ENCODE peak calls at places on chromosomes 12 and 14, in six cellular contexts. V is colonic mucosa, D is fibroblast of lung, R is HCT116, L is endothelial cell of umbilical vein, M is SK-N-SH. I is an unnamed sample.

GRCh38 chr14:75453817-75454434 is 26.1 kb downstream of the JDP2 start:
- DNase-seq in V (no peak), L (no peak), M (no peak), R (no peak), D (no peak), I (no peak)

GRCh38 chr14:104942586-104942985 is 17.9 kb downstream of the PLD4 start:
- DNase-seq in L (no peak), V (no peak), D (no peak), M (no peak), R (no peak), I (peak)

GRCh38 chr12:127926004-127926403 is 341.0 kb upstream of the TMEM132C start:
- DNase-seq in R (no peak), D (peak), L (no peak), V (no peak), M (peak), I (no peak)

GRCh38 chr12:56158926-56159461 is 835 bp downstream of the MYL6 start:
- DNase-seq in R (no peak), D (peak), M (peak), V (peak), L (peak), I (peak)

GRCh38 chr12:12954361-12954760 is 2.4 kb upstream of the GPRC5D start:
- DNase-seq in V (no peak), M (no peak), R (no peak), D (peak), L (peak), I (no peak)

GRCh38 chr12:88266851-88267360 is 124.8 kb downstream of the TMTC3 start:
- DNase-seq in V (no peak), R (no peak), M (no peak), L (no peak), D (no peak), I (no peak)

GRCh38 chr12:66130267-66131066 is at the start of gene LLPH:
- DNase-seq in D (peak), M (peak), R (peak), V (peak), L (peak), I (peak)

GRCh38 chr12:46292754-46293402 is 24.0 kb upstream of the SLC38A1 start:
- DNase-seq in R (no peak), D (no peak), M (no peak), L (no peak), V (no peak), I (no peak)

GRCh38 chr14:76774471-76775158 is 13.3 kb downstream of the VASH1 start:
- DNase-seq in R (no peak), L (no peak), V (no peak), M (no peak), D (no peak), I (no peak)

DNA sequence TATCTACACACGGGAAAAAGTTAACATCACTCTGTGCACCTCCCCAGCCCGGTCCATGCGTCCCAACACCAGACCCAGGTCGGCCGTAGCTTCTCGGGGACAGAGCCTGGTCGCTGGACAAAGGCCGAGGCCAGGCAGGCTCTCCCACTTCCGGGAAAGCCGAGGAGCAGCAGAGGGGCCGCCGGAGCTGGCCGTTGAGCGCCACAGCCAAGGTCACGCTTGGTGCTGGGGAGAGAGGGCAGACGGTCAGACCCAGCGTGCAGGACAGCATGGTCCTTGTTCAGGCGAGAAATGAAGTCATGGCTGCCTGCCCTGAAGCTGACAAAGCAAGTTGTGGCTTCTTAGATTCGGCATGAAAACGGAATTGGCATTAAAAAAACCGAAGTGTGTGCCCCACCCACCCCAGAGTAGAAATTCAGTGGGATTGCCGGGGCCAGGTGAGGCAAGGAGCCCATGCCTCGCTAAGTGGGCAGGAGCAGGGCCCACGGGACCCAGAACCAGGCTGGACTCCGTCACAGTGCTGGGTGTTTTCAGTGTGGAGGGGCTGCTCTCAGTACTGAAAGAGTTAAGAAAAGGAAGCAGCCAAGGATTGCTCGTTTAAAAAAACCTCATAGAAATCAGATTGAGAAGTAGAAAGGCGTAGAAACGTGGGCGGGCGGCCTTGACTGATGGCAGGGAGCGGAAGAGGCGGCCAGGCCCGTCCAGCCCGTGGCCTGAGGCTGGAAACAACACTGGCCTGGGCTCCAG is 4.3 kb downstream of the ARL6IP4 start:
- DNase-seq in D (peak), R (no peak), M (no peak), V (no peak), L (no peak), I (peak)
- H3K9ac ChIP-seq in D (no peak), R (no peak), M (no peak), V (no peak), L (no peak), I (peak)

DNA sequence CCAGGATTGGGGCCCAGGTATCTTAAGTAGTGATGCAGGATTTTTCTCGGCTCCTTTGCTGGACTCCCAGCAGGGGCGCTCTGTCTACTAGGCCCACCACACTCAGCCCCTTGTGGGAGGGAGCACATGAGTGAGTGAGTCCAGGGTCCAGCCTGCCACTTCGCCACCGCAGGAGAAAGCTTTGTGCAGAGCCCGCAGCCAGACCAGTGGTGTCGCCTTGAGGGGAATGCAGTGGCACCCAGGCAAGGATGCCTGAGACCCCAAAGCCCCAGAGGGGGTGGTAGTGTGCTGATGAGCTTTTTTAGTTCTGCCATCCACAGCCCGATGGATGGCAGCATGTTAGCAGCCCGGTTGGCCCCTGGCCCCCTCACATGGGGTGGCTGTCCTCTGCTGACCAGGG is 5.4 kb upstream of the MRPS35 start:
- DNase-seq in L (no peak), D (no peak), R (no peak), M (no peak), V (no peak), I (no peak)
- H3K4me3 ChIP-seq in L (no peak), D (no peak), R (no peak), M (no peak), V (no peak), I (no peak)

GRCh38 chr14:73644531-73645247 is at the start of gene DNAL1:
- DNase-seq in L (peak), V (peak), M (peak), R (peak), D (peak), I (peak)
- TF ChIP-seq CTCF in L (no peak), V (no peak), M (no peak), R (no peak), D (no peak), I (no peak)

GRCh38 chr14:51783765-51784164 is 76.6 kb upstream of the GNG2 start:
- DNase-seq in D (peak), V (no peak), R (no peak), L (no peak), M (no peak), I (no peak)
- H3K9ac ChIP-seq in D (no peak), V (no peak), R (no peak), L (no peak), M (no peak), I (no peak)

GRCh38 chr14:34711169-34711568 is 3.2 kb downstream of the CFL2 start:
- DNase-seq in L (peak), V (no peak), M (peak), D (peak), R (no peak), I (no peak)
- H3K4me3 ChIP-seq in L (no peak), V (no peak), M (peak), D (no peak), R (no peak), I (no peak)

DNA sequence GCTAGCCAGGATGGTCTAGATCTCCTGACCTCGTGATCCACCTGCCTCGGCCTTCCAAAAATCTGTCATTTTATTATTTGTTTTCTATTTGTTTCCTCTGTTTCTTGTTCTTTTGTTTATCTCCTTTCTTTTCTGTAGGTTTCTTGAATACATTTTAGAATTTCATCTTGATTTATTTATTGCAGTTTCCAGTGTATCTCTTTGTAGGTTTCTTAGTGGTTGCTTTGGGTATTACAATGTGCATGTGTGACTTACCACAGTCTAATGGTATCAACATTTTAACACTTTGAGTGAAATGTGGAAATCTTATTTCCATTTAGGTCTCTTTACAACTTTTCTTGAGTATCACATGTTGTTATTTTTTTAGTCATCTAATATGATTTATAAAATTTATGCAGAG is 29.9 kb upstream of the MUCL1 start:
- DNase-seq in L (no peak), V (no peak), D (no peak), M (no peak), R (peak), I (no peak)
- TF ChIP-seq CTCF in L (no peak), V (no peak), D (no peak), M (peak), R (peak), I (no peak)

GRCh38 chr12:50672158-50672557 is 91.7 kb upstream of the ATF1 start:
- DNase-seq in R (no peak), L (no peak), D (no peak), V (no peak), M (no peak), I (no peak)

GRCh38 chr12:50677858-50678257 is 86.0 kb upstream of the ATF1 start:
- DNase-seq in V (no peak), M (no peak), L (no peak), D (peak), R (no peak), I (no peak)

GRCh38 chr12:50678650-50679049 is 85.3 kb upstream of the ATF1 start:
- DNase-seq in V (no peak), L (no peak), M (no peak), R (no peak), D (no peak), I (no peak)

DNA sequence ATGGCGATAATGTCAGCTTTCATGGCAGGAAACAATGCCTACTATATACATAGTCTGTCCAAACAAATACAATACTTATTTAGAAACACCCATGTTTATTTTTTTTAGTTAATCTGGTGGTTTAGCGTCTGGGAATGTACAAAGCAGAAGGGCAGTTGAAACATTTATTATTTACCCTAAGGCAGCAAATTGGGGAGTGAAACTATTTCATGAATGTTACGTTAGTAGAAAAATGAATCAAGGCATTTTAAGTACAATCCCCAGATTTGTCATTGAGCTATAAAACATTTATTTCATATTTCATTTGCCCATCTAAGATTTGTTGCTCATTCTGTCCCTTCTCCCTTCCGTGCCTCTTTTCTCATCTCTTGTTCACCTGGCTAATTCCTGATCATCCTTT is 87.1 kb upstream of the ATF1 start:
- DNase-seq in V (no peak), R (no peak), L (no peak), D (no peak), M (no peak), I (no peak)
- H3K9ac ChIP-seq in V (no peak), R (no peak), L (no peak), D (no peak), M (no peak), I (no peak)

DNA sequence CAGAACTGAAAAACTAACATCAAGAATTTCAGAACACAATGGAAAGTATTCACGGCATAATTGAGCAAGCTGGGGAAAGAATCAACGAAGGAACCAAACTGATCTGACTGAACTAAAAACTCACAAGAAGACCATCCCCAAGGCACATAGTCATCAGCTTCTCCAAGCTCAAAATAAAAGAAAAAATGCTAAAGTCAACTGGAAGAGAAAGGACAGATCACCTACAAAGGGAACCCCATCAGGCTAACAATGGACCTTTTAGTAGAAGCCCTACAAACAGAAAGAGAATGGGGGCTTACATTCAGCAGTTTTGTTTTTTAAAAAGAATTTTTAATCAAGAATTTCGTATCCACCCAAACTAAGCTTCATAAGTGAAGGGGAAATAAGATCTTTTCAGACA is 11.7 kb downstream of the TAS2R50 start:
- DNase-seq in V (no peak), D (no peak), M (no peak), L (no peak), R (no peak), I (no peak)
- H3K4me3 ChIP-seq in V (no peak), D (no peak), M (no peak), L (no peak), R (no peak), I (no peak)

GRCh38 chr12:106790020-106790419 is 15.5 kb downstream of the RIC8B start:
- DNase-seq in D (no peak), M (no peak), V (no peak), R (no peak), L (no peak), I (no peak)
- TF ChIP-seq CTCF in D (no peak), M (no peak), V (no peak), R (peak), L (no peak), I (peak)